ENCODE peak calls at places on chromosomes 2 and 18, in nine cellular contexts. One of them, this sample, is unnamed.

GRCh38 chr2:157777425-157777824 is 98.7 kb downstream of the ACVR1 start:
- DNase-seq in ELR: peak; percentile 68
- DNase-seq in hepatic stellate cell: peak; percentile 30
- DNase-seq in psoas muscle: no peak
- DNase-seq in HT1080: peak; percentile 48
- DNase-seq in HCT116: peak; percentile 28
- DNase-seq in substantia nigra: no peak
- DNase-seq in activated CD4-positive, alpha-beta T cell treated with anti-CD3 and anti-CD28 coated beads, Interleukin-2, amount 50 U/mL, for 4 hours: peak; percentile 43
- DNase-seq in HEK293T: peak; percentile 30
- DNase-seq in this sample: no peak

GRCh38 chr2:41782306-41783158 is 265.3 kb upstream of the PKDCC start:
- DNase-seq in substantia nigra: no peak
- DNase-seq in HT1080: peak; percentile 26
- DNase-seq in HEK293T: peak; percentile 52
- DNase-seq in psoas muscle: no peak
- DNase-seq in ELR: peak; percentile 49
- DNase-seq in hepatic stellate cell: peak; percentile 6
- DNase-seq in HCT116: peak; percentile 24
- DNase-seq in activated CD4-positive, alpha-beta T cell treated with anti-CD3 and anti-CD28 coated beads, Interleukin-2, amount 50 U/mL, for 4 hours: no peak
- DNase-seq in this sample: no peak

GRCh38 chr18:64712035-64712434 is 563.1 kb upstream of the LINC00305 start:
- DNase-seq in ELR: no peak
- DNase-seq in psoas muscle: no peak
- DNase-seq in HEK293T: no peak
- DNase-seq in substantia nigra: no peak
- DNase-seq in activated CD4-positive, alpha-beta T cell treated with anti-CD3 and anti-CD28 coated beads, Interleukin-2, amount 50 U/mL, for 4 hours: no peak
- DNase-seq in hepatic stellate cell: no peak
- DNase-seq in HT1080: no peak
- DNase-seq in HCT116: no peak
- DNase-seq in this sample: no peak

GRCh38 chr2:100747996-100748615 is 71.8 kb upstream of the NPAS2 start:
- DNase-seq in HCT116: no peak
- DNase-seq in ELR: no peak
- DNase-seq in activated CD4-positive, alpha-beta T cell treated with anti-CD3 and anti-CD28 coated beads, Interleukin-2, amount 50 U/mL, for 4 hours: no peak
- DNase-seq in HT1080: no peak
- DNase-seq in psoas muscle: no peak
- DNase-seq in hepatic stellate cell: no peak
- DNase-seq in HEK293T: no peak
- DNase-seq in substantia nigra: no peak
- DNase-seq in this sample: no peak

GRCh38 chr2:66434679-66435548 is at the start of gene MEIS1:
- DNase-seq in hepatic stellate cell: peak; percentile 94
- DNase-seq in HEK293T: peak; percentile 76
- DNase-seq in substantia nigra: peak; percentile 82
- DNase-seq in activated CD4-positive, alpha-beta T cell treated with anti-CD3 and anti-CD28 coated beads, Interleukin-2, amount 50 U/mL, for 4 hours: no peak
- DNase-seq in ELR: peak; percentile 97
- DNase-seq in psoas muscle: peak; percentile 94
- DNase-seq in HCT116: no peak
- DNase-seq in HT1080: peak; percentile 86
- DNase-seq in this sample: peak; percentile 86

GRCh38 chr2:32418777-32419176 is 62.0 kb downstream of the BIRC6 start:
- DNase-seq in ELR: peak; percentile 85
- DNase-seq in activated CD4-positive, alpha-beta T cell treated with anti-CD3 and anti-CD28 coated beads, Interleukin-2, amount 50 U/mL, for 4 hours: no peak
- DNase-seq in HCT116: no peak
- DNase-seq in hepatic stellate cell: peak; percentile 18
- DNase-seq in HEK293T: no peak
- DNase-seq in psoas muscle: no peak
- DNase-seq in substantia nigra: no peak
- DNase-seq in HT1080: peak; percentile 13
- DNase-seq in this sample: no peak

GRCh38 chr2:72148975-72149555 is 1.4 kb upstream of the CYP26B1 start:
- DNase-seq in psoas muscle: no peak
- DNase-seq in hepatic stellate cell: peak; percentile 68
- DNase-seq in HT1080: no peak
- DNase-seq in ELR: peak; percentile 41
- DNase-seq in substantia nigra: no peak
- DNase-seq in HCT116: no peak
- DNase-seq in activated CD4-positive, alpha-beta T cell treated with anti-CD3 and anti-CD28 coated beads, Interleukin-2, amount 50 U/mL, for 4 hours: peak; percentile 16
- DNase-seq in HEK293T: peak; percentile 45
- DNase-seq in this sample: no peak

GRCh38 chr2:127811397-127811860 is 458 bp upstream of the WDR33 start:
- DNase-seq in psoas muscle: no peak
- DNase-seq in ELR: no peak
- DNase-seq in hepatic stellate cell: peak; percentile 9
- DNase-seq in HEK293T: no peak
- DNase-seq in HT1080: no peak
- DNase-seq in activated CD4-positive, alpha-beta T cell treated with anti-CD3 and anti-CD28 coated beads, Interleukin-2, amount 50 U/mL, for 4 hours: no peak
- DNase-seq in substantia nigra: no peak
- DNase-seq in HCT116: no peak
- DNase-seq in this sample: no peak

GRCh38 chr18:58247363-58247834 is 203.4 kb downstream of the NEDD4L start:
- DNase-seq in activated CD4-positive, alpha-beta T cell treated with anti-CD3 and anti-CD28 coated beads, Interleukin-2, amount 50 U/mL, for 4 hours: no peak
- DNase-seq in ELR: no peak
- DNase-seq in HEK293T: no peak
- DNase-seq in HCT116: no peak
- DNase-seq in psoas muscle: peak; percentile 51
- DNase-seq in hepatic stellate cell: peak; percentile 26
- DNase-seq in HT1080: no peak
- DNase-seq in substantia nigra: no peak
- DNase-seq in this sample: no peak

GRCh38 chr18:69215151-69215550 is 185.5 kb upstream of the DOK6 start:
- DNase-seq in psoas muscle: no peak
- DNase-seq in substantia nigra: no peak
- DNase-seq in activated CD4-positive, alpha-beta T cell treated with anti-CD3 and anti-CD28 coated beads, Interleukin-2, amount 50 U/mL, for 4 hours: no peak
- DNase-seq in hepatic stellate cell: no peak
- DNase-seq in HCT116: no peak
- DNase-seq in HEK293T: no peak
- DNase-seq in HT1080: no peak
- DNase-seq in ELR: no peak
- DNase-seq in this sample: no peak

GRCh38 chr2:79432731-79433146 is 80.1 kb upstream of the CTNNA2 start:
- DNase-seq in activated CD4-positive, alpha-beta T cell treated with anti-CD3 and anti-CD28 coated beads, Interleukin-2, amount 50 U/mL, for 4 hours: no peak
- DNase-seq in HEK293T: no peak
- DNase-seq in ELR: no peak
- DNase-seq in HT1080: no peak
- DNase-seq in hepatic stellate cell: no peak
- DNase-seq in substantia nigra: no peak
- DNase-seq in HCT116: no peak
- DNase-seq in psoas muscle: no peak
- DNase-seq in this sample: no peak

GRCh38 chr2:208791257-208791656 is 384.7 kb downstream of the PTH2R start:
- DNase-seq in activated CD4-positive, alpha-beta T cell treated with anti-CD3 and anti-CD28 coated beads, Interleukin-2, amount 50 U/mL, for 4 hours: no peak
- DNase-seq in hepatic stellate cell: no peak
- DNase-seq in HEK293T: no peak
- DNase-seq in HT1080: no peak
- DNase-seq in HCT116: no peak
- DNase-seq in ELR: no peak
- DNase-seq in psoas muscle: no peak
- DNase-seq in substantia nigra: no peak
- DNase-seq in this sample: no peak

GRCh38 chr2:132804045-132804444 is 134.0 kb upstream of the LYPD1 start:
- DNase-seq in psoas muscle: no peak
- DNase-seq in substantia nigra: no peak
- DNase-seq in ELR: peak; percentile 85
- DNase-seq in activated CD4-positive, alpha-beta T cell treated with anti-CD3 and anti-CD28 coated beads, Interleukin-2, amount 50 U/mL, for 4 hours: no peak
- DNase-seq in HCT116: no peak
- DNase-seq in HT1080: peak; percentile 85
- DNase-seq in HEK293T: no peak
- DNase-seq in hepatic stellate cell: peak; percentile 19
- DNase-seq in this sample: peak; percentile 1

GRCh38 chr2:176126929-176127768 is 2.4 kb upstream of the HOXD8 start:
- DNase-seq in substantia nigra: peak; percentile 8
- DNase-seq in ELR: peak; percentile 74
- DNase-seq in psoas muscle: no peak
- DNase-seq in hepatic stellate cell: peak; percentile 65
- DNase-seq in activated CD4-positive, alpha-beta T cell treated with anti-CD3 and anti-CD28 coated beads, Interleukin-2, amount 50 U/mL, for 4 hours: peak; percentile 63
- DNase-seq in HEK293T: no peak
- DNase-seq in HT1080: peak; percentile 37
- DNase-seq in HCT116: no peak
- DNase-seq in this sample: peak; percentile 17

GRCh38 chr2:48674933-48675332 is 57.3 kb downstream of the GTF2A1L start:
- DNase-seq in substantia nigra: no peak
- DNase-seq in HT1080: no peak
- DNase-seq in psoas muscle: no peak
- DNase-seq in HCT116: no peak
- DNase-seq in activated CD4-positive, alpha-beta T cell treated with anti-CD3 and anti-CD28 coated beads, Interleukin-2, amount 50 U/mL, for 4 hours: no peak
- DNase-seq in HEK293T: no peak
- DNase-seq in hepatic stellate cell: no peak
- DNase-seq in ELR: no peak
- DNase-seq in this sample: no peak

GRCh38 chr18:57915241-57915640 is 112.1 kb upstream of the ATP8B1 start:
- DNase-seq in HEK293T: no peak
- DNase-seq in substantia nigra: no peak
- DNase-seq in hepatic stellate cell: no peak
- DNase-seq in ELR: no peak
- DNase-seq in activated CD4-positive, alpha-beta T cell treated with anti-CD3 and anti-CD28 coated beads, Interleukin-2, amount 50 U/mL, for 4 hours: no peak
- DNase-seq in psoas muscle: no peak
- DNase-seq in HT1080: no peak
- DNase-seq in HCT116: no peak
- DNase-seq in this sample: no peak

GRCh38 chr2:232588680-232589585 is 38.4 kb downstream of the EIF4E2 start:
- DNase-seq in HCT116: no peak
- DNase-seq in substantia nigra: no peak
- DNase-seq in HT1080: peak; percentile 67
- DNase-seq in psoas muscle: peak; percentile 66
- DNase-seq in hepatic stellate cell: no peak
- DNase-seq in activated CD4-positive, alpha-beta T cell treated with anti-CD3 and anti-CD28 coated beads, Interleukin-2, amount 50 U/mL, for 4 hours: no peak
- DNase-seq in HEK293T: no peak
- DNase-seq in ELR: peak; percentile 61
- DNase-seq in this sample: no peak

GRCh38 chr18:74528478-74528877 is 5.8 kb upstream of the CNDP1 start:
- DNase-seq in activated CD4-positive, alpha-beta T cell treated with anti-CD3 and anti-CD28 coated beads, Interleukin-2, amount 50 U/mL, for 4 hours: no peak
- DNase-seq in ELR: no peak
- DNase-seq in HEK293T: no peak
- DNase-seq in substantia nigra: no peak
- DNase-seq in psoas muscle: no peak
- DNase-seq in HT1080: no peak
- DNase-seq in hepatic stellate cell: no peak
- DNase-seq in HCT116: no peak
- DNase-seq in this sample: no peak

GRCh38 chr2:177545981-177546600 is 153.5 kb downstream of the AGPS start:
- DNase-seq in ELR: no peak
- DNase-seq in psoas muscle: no peak
- DNase-seq in HT1080: no peak
- DNase-seq in activated CD4-positive, alpha-beta T cell treated with anti-CD3 and anti-CD28 coated beads, Interleukin-2, amount 50 U/mL, for 4 hours: no peak
- DNase-seq in HEK293T: no peak
- DNase-seq in hepatic stellate cell: no peak
- DNase-seq in substantia nigra: no peak
- DNase-seq in HCT116: no peak
- DNase-seq in this sample: no peak

GRCh38 chr2:236753611-236754010 is 184.0 kb downstream of the ACKR3 start:
- DNase-seq in psoas muscle: no peak
- DNase-seq in ELR: no peak
- DNase-seq in HT1080: no peak
- DNase-seq in HCT116: no peak
- DNase-seq in hepatic stellate cell: no peak
- DNase-seq in activated CD4-positive, alpha-beta T cell treated with anti-CD3 and anti-CD28 coated beads, Interleukin-2, amount 50 U/mL, for 4 hours: no peak
- DNase-seq in HEK293T: no peak
- DNase-seq in substantia nigra: no peak
- DNase-seq in this sample: no peak

GRCh38 chr18:70423988-70424387 is 135.1 kb downstream of the SOCS6 start:
- DNase-seq in HCT116: peak; percentile 71
- DNase-seq in substantia nigra: no peak
- DNase-seq in ELR: no peak
- DNase-seq in psoas muscle: no peak
- DNase-seq in hepatic stellate cell: no peak
- DNase-seq in HEK293T: no peak
- DNase-seq in activated CD4-positive, alpha-beta T cell treated with anti-CD3 and anti-CD28 coated beads, Interleukin-2, amount 50 U/mL, for 4 hours: no peak
- DNase-seq in HT1080: no peak
- DNase-seq in this sample: no peak

GRCh38 chr2:193966590-193966989 is 1690.4 kb upstream of the SLC39A10 start:
- DNase-seq in HT1080: peak; percentile 66
- DNase-seq in HCT116: peak; percentile 41
- DNase-seq in activated CD4-positive, alpha-beta T cell treated with anti-CD3 and anti-CD28 coated beads, Interleukin-2, amount 50 U/mL, for 4 hours: no peak
- DNase-seq in substantia nigra: no peak
- DNase-seq in ELR: peak; percentile 82
- DNase-seq in HEK293T: no peak
- DNase-seq in psoas muscle: no peak
- DNase-seq in hepatic stellate cell: no peak
- DNase-seq in this sample: no peak

GRCh38 chr2:100606740-100607343 is 44.0 kb downstream of the PDCL3 start:
- DNase-seq in HEK293T: peak; percentile 66
- DNase-seq in substantia nigra: peak; percentile 7
- DNase-seq in HCT116: peak; percentile 41
- DNase-seq in psoas muscle: no peak
- DNase-seq in HT1080: peak; percentile 48
- DNase-seq in ELR: peak; percentile 62
- DNase-seq in hepatic stellate cell: peak; percentile 66
- DNase-seq in activated CD4-positive, alpha-beta T cell treated with anti-CD3 and anti-CD28 coated beads, Interleukin-2, amount 50 U/mL, for 4 hours: no peak
- DNase-seq in this sample: no peak

GRCh38 chr2:83378921-83379320 is 1080.2 kb downstream of the SUCLG1 start:
- DNase-seq in substantia nigra: no peak
- DNase-seq in HCT116: no peak
- DNase-seq in activated CD4-positive, alpha-beta T cell treated with anti-CD3 and anti-CD28 coated beads, Interleukin-2, amount 50 U/mL, for 4 hours: no peak
- DNase-seq in HEK293T: no peak
- DNase-seq in hepatic stellate cell: no peak
- DNase-seq in HT1080: no peak
- DNase-seq in psoas muscle: no peak
- DNase-seq in ELR: no peak
- DNase-seq in this sample: no peak

GRCh38 chr2:61135510-61135909 is 26.5 kb upstream of the C2orf74 start:
- DNase-seq in hepatic stellate cell: peak; percentile 19
- DNase-seq in HT1080: peak; percentile 47
- DNase-seq in psoas muscle: no peak
- DNase-seq in activated CD4-positive, alpha-beta T cell treated with anti-CD3 and anti-CD28 coated beads, Interleukin-2, amount 50 U/mL, for 4 hours: no peak
- DNase-seq in substantia nigra: no peak
- DNase-seq in HCT116: peak; percentile 13
- DNase-seq in HEK293T: peak; percentile 10
- DNase-seq in ELR: peak; percentile 60
- DNase-seq in this sample: peak; percentile 8

GRCh38 chr2:62757029-62757428 is 51.5 kb downstream of the EHBP1 start:
- DNase-seq in psoas muscle: no peak
- DNase-seq in activated CD4-positive, alpha-beta T cell treated with anti-CD3 and anti-CD28 coated beads, Interleukin-2, amount 50 U/mL, for 4 hours: no peak
- DNase-seq in hepatic stellate cell: no peak
- DNase-seq in HEK293T: no peak
- DNase-seq in HCT116: no peak
- DNase-seq in ELR: no peak
- DNase-seq in substantia nigra: no peak
- DNase-seq in HT1080: no peak
- DNase-seq in this sample: no peak

GRCh38 chr2:123077101-123077500 is 948.0 kb upstream of the CNTNAP5 start:
- DNase-seq in substantia nigra: no peak
- DNase-seq in HEK293T: no peak
- DNase-seq in HCT116: no peak
- DNase-seq in psoas muscle: no peak
- DNase-seq in ELR: no peak
- DNase-seq in HT1080: no peak
- DNase-seq in hepatic stellate cell: no peak
- DNase-seq in activated CD4-positive, alpha-beta T cell treated with anti-CD3 and anti-CD28 coated beads, Interleukin-2, amount 50 U/mL, for 4 hours: no peak
- DNase-seq in this sample: no peak

GRCh38 chr2:159968282-159968900 is 94.0 kb downstream of the PLA2R1 start:
- DNase-seq in HCT116: peak; percentile 35
- DNase-seq in substantia nigra: no peak
- DNase-seq in hepatic stellate cell: peak; percentile 23
- DNase-seq in ELR: peak; percentile 64
- DNase-seq in HEK293T: peak; percentile 62
- DNase-seq in HT1080: peak; percentile 40
- DNase-seq in activated CD4-positive, alpha-beta T cell treated with anti-CD3 and anti-CD28 coated beads, Interleukin-2, amount 50 U/mL, for 4 hours: no peak
- DNase-seq in psoas muscle: no peak
- DNase-seq in this sample: no peak

GRCh38 chr2:241567776-241568175 is 9.2 kb downstream of the BOK start:
- DNase-seq in HEK293T: no peak
- DNase-seq in HCT116: no peak
- DNase-seq in ELR: no peak
- DNase-seq in HT1080: no peak
- DNase-seq in substantia nigra: no peak
- DNase-seq in psoas muscle: peak; percentile 23
- DNase-seq in activated CD4-positive, alpha-beta T cell treated with anti-CD3 and anti-CD28 coated beads, Interleukin-2, amount 50 U/mL, for 4 hours: no peak
- DNase-seq in hepatic stellate cell: no peak
- DNase-seq in this sample: no peak

GRCh38 chr2:128603411-128603924 is 284.8 kb upstream of the HS6ST1 start:
- DNase-seq in psoas muscle: peak; percentile 54
- DNase-seq in HEK293T: no peak
- DNase-seq in HCT116: no peak
- DNase-seq in activated CD4-positive, alpha-beta T cell treated with anti-CD3 and anti-CD28 coated beads, Interleukin-2, amount 50 U/mL, for 4 hours: no peak
- DNase-seq in substantia nigra: no peak
- DNase-seq in HT1080: no peak
- DNase-seq in hepatic stellate cell: no peak
- DNase-seq in ELR: no peak
- DNase-seq in this sample: no peak

GRCh38 chr2:184372484-184372883 is 225.8 kb upstream of the ZNF804A start:
- DNase-seq in HT1080: no peak
- DNase-seq in psoas muscle: no peak
- DNase-seq in HCT116: no peak
- DNase-seq in substantia nigra: no peak
- DNase-seq in ELR: no peak
- DNase-seq in hepatic stellate cell: no peak
- DNase-seq in activated CD4-positive, alpha-beta T cell treated with anti-CD3 and anti-CD28 coated beads, Interleukin-2, amount 50 U/mL, for 4 hours: no peak
- DNase-seq in HEK293T: no peak
- DNase-seq in this sample: no peak